ENCODE peak calls at places on chromosomes 7 and 10, in four cellular contexts. One of them, this sample, is unnamed.
A peak's percentile ranks its signal among the peaks of the same experiment; 100 is the strongest.

GRCh38 chr10:33410096-33410859 is 75.8 kb upstream of the NRP1 start:
- DNase-seq in SK-N-SH: no peak
- DNase-seq in GM12878: no peak
- DNase-seq in K562: no peak
- DNase-seq in this sample: no peak

GRCh38 chr7:105003275-105003674 is 10.7 kb upstream of the KMT2E start:
- DNase-seq in SK-N-SH: no peak
- DNase-seq in GM12878: no peak
- DNase-seq in K562: no peak
- DNase-seq in this sample: no peak

GRCh38 chr10:8403711-8404371 is 349.4 kb downstream of the GATA3 start:
- DNase-seq in SK-N-SH: no peak
- DNase-seq in GM12878: no peak
- DNase-seq in K562: no peak
- DNase-seq in this sample: peak; percentile 61

GRCh38 chr7:13109201-13109600 is 421.8 kb downstream of the ARL4A start:
- DNase-seq in SK-N-SH: no peak
- DNase-seq in GM12878: no peak
- DNase-seq in K562: no peak
- DNase-seq in this sample: no peak

GRCh38 chr10:70684374-70684773 is 12.1 kb downstream of the ADAMTS14 start:
- DNase-seq in SK-N-SH: no peak
- DNase-seq in GM12878: no peak
- DNase-seq in K562: no peak
- DNase-seq in this sample: no peak

GRCh38 chr10:27482984-27483956 is 20.8 kb upstream of the RAB18 start:
- DNase-seq in SK-N-SH: no peak
- DNase-seq in GM12878: no peak
- DNase-seq in K562: no peak
- DNase-seq in this sample: no peak

GRCh38 chr7:117808273-117808868 is 64.9 kb downstream of the CTTNBP2 start:
- DNase-seq in SK-N-SH: no peak
- DNase-seq in GM12878: no peak
- DNase-seq in K562: no peak
- DNase-seq in this sample: peak; percentile 32

GRCh38 chr10:52185256-52185655 is 128.8 kb upstream of the DKK1 start:
- DNase-seq in SK-N-SH: no peak
- DNase-seq in GM12878: no peak
- DNase-seq in K562: no peak
- DNase-seq in this sample: no peak

GRCh38 chr7:140231779-140232491 is 55.2 kb upstream of the KDM7A start:
- DNase-seq in SK-N-SH: no peak
- DNase-seq in GM12878: no peak
- DNase-seq in K562: no peak
- DNase-seq in this sample: no peak

GRCh38 chr10:132418520-132419416 is 21.8 kb downstream of the PWWP2B start:
- DNase-seq in SK-N-SH: peak; percentile 49
- DNase-seq in GM12878: no peak
- DNase-seq in K562: no peak
- DNase-seq in this sample: peak; percentile 83

GRCh38 chr10:75718996-75719395 is 287.6 kb downstream of the LRMDA start:
- DNase-seq in SK-N-SH: no peak
- DNase-seq in GM12878: no peak
- DNase-seq in K562: no peak
- DNase-seq in this sample: no peak

GRCh38 chr7:101924171-101924570 is 106.7 kb downstream of the CUX1 start:
- DNase-seq in SK-N-SH: no peak
- DNase-seq in GM12878: no peak
- DNase-seq in K562: no peak
- DNase-seq in this sample: no peak

GRCh38 chr7:87448427-87448826 is 27.1 kb downstream of the ABCB4 start:
- DNase-seq in SK-N-SH: peak; percentile 30
- DNase-seq in GM12878: no peak
- DNase-seq in K562: no peak
- DNase-seq in this sample: no peak

GRCh38 chr10:108180883-108181282 is 1016.4 kb upstream of the SORCS1 start:
- DNase-seq in SK-N-SH: no peak
- DNase-seq in GM12878: no peak
- DNase-seq in K562: no peak
- DNase-seq in this sample: no peak

GRCh38 chr7:25389489-25390106 is 161.3 kb upstream of the NPVF start:
- DNase-seq in SK-N-SH: peak; percentile 68
- DNase-seq in GM12878: peak; percentile 2
- DNase-seq in K562: peak; percentile 24
- DNase-seq in this sample: no peak

GRCh38 chr7:69781412-69781846 is 183.2 kb downstream of the AUTS2 start:
- DNase-seq in SK-N-SH: no peak
- DNase-seq in GM12878: no peak
- DNase-seq in K562: no peak
- DNase-seq in this sample: no peak

GRCh38 chr10:116687633-116688032 is 54.7 kb downstream of the HSPA12A start:
- DNase-seq in SK-N-SH: no peak
- DNase-seq in GM12878: no peak
- DNase-seq in K562: no peak
- DNase-seq in this sample: no peak

GRCh38 chr10:61617180-61617579 is 45.5 kb upstream of the CABCOCO1 start:
- DNase-seq in SK-N-SH: no peak
- DNase-seq in GM12878: no peak
- DNase-seq in K562: no peak
- DNase-seq in this sample: no peak

GRCh38 chr10:133201948-133202725 is 27.9 kb upstream of the UTF1 start:
- DNase-seq in SK-N-SH: no peak
- DNase-seq in GM12878: no peak
- DNase-seq in K562: no peak
- DNase-seq in this sample: no peak

GRCh38 chr10:75276029-75276872 is 40.5 kb upstream of the COMTD1 start:
- DNase-seq in SK-N-SH: no peak
- DNase-seq in GM12878: no peak
- DNase-seq in K562: peak; percentile 54
- DNase-seq in this sample: peak; percentile 27

GRCh38 chr7:112873831-112874553 is 83.8 kb upstream of the TMEM168 start:
- DNase-seq in SK-N-SH: no peak
- DNase-seq in GM12878: peak; percentile 4
- DNase-seq in K562: no peak
- DNase-seq in this sample: no peak

GRCh38 chr7:151845412-151846205 is 31.3 kb downstream of the PRKAG2 start:
- DNase-seq in SK-N-SH: no peak
- DNase-seq in GM12878: no peak
- DNase-seq in K562: no peak
- DNase-seq in this sample: no peak

GRCh38 chr7:151843181-151843580 is 33.7 kb downstream of the PRKAG2 start:
- DNase-seq in SK-N-SH: no peak
- DNase-seq in GM12878: no peak
- DNase-seq in K562: no peak
- DNase-seq in this sample: no peak

GRCh38 chr7:151844828-151845200 is 32.1 kb downstream of the PRKAG2 start:
- DNase-seq in SK-N-SH: no peak
- DNase-seq in GM12878: no peak
- DNase-seq in K562: no peak
- DNase-seq in this sample: no peak

GRCh38 chr7:151847136-151847535 is 29.8 kb downstream of the PRKAG2 start:
- DNase-seq in SK-N-SH: no peak
- DNase-seq in GM12878: no peak
- DNase-seq in K562: no peak
- DNase-seq in this sample: no peak

DNA sequence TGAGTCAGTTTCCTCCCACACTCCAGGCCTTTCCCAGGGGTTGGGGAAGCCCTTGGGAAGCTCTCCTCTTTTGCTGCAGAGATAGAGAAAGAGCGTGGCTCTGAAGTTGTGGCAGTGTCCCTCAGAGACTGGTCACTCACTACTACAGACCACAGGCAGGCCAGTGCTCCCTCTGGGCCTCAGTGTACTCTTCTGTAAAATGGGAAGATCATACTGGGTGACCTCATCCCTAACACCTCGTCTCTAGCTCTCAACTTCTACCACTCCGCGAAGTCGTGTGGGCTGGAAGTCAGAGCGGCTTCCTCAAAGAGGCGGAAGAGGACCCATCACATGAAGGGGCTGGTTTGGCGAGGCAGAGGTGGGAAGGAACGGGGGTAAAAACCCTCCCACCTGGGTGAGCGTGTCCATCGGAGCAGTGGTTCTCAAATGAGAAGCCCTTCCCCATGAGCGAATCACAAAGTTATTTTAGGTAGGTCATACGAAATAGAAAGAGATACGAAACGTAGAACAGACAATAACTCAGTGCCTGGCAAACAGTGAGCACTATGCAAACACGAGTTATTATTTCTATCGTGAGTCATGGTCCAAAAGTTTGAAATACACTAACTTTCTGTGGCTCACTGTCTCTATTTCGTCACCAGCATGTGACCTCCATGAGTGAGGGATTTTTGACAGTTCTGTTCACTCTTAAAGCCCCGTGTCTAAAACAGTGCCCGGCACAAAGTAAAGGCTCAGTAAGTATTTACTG is 32.7 kb downstream of the PRKAG2 start:
- DNase-seq in SK-N-SH: no peak
- DNase-seq in GM12878: no peak
- DNase-seq in K562: no peak
- DNase-seq in this sample: no peak
- TF ChIP-seq USF2 in SK-N-SH: no peak
- TF ChIP-seq USF2 in GM12878: no peak
- TF ChIP-seq USF2 in K562: no peak
- TF ChIP-seq USF2 in this sample: no peak

GRCh38 chr7:42880392-42880791 is 31.5 kb downstream of the C7orf25 start:
- DNase-seq in SK-N-SH: no peak
- DNase-seq in GM12878: no peak
- DNase-seq in K562: no peak
- DNase-seq in this sample: no peak

GRCh38 chr7:42877852-42878251 is 34.0 kb downstream of the C7orf25 start:
- DNase-seq in SK-N-SH: no peak
- DNase-seq in GM12878: no peak
- DNase-seq in K562: no peak
- DNase-seq in this sample: no peak

GRCh38 chr7:42878303-42878702 is 33.6 kb downstream of the C7orf25 start:
- DNase-seq in SK-N-SH: no peak
- DNase-seq in GM12878: no peak
- DNase-seq in K562: no peak
- DNase-seq in this sample: no peak

DNA sequence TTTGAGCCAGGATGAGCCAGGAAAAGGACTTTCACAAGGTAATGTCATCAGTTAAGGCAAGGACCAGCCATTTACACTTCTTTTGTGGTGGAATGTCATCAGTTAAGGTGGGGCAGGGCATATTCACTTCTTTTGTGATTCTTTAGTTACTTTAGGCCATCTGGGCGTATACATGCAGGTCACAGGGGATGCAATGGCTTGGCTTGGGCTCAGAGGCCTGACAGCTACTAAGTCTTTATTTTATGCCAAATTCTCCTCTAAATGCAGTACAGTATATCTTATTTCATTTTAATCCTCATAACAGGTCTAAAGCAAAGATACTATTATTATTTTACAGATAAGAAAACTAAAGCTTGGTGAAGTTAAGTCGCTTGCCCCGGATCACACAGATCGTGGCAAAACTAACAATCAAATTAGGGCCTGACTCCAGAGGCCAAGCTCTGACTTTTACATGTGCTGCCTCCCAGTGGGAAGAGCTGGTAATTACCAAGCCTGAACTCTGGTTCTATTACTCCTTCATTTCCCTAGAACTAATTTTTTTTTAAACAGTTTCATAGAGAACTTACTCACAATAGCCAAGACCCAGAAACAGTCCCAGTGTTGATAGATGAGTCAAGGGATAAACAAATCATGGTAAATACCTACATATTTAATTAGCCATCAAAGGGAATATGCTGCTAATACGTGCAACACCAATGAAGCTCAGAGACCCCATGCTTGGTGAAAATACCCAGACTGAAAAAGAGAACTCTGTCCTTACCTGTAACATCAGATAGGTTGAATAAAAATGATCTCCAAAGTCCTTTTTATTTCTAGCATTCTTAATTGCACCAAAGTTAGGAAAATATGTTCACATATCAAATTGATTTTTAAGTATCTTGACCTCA is 35.4 kb downstream of the C7orf25 start:
- DNase-seq in SK-N-SH: peak; percentile 73
- DNase-seq in GM12878: no peak
- DNase-seq in K562: peak; percentile 64
- DNase-seq in this sample: peak; percentile 74
- TF ChIP-seq USF1 in SK-N-SH: no peak
- TF ChIP-seq USF1 in GM12878: no peak
- TF ChIP-seq USF1 in K562: no peak
- TF ChIP-seq USF1 in this sample: no peak

GRCh38 chr7:116583653-116584052 is 58.8 kb downstream of the CAV1 start:
- DNase-seq in SK-N-SH: no peak
- DNase-seq in GM12878: peak; percentile 75
- DNase-seq in K562: no peak
- DNase-seq in this sample: no peak

GRCh38 chr7:116582806-116583444 is 58.1 kb downstream of the CAV1 start:
- DNase-seq in SK-N-SH: no peak
- DNase-seq in GM12878: no peak
- DNase-seq in K562: no peak
- DNase-seq in this sample: no peak

GRCh38 chr7:116579835-116580234 is 55.0 kb downstream of the CAV1 start:
- DNase-seq in SK-N-SH: no peak
- DNase-seq in GM12878: no peak
- DNase-seq in K562: no peak
- DNase-seq in this sample: no peak

GRCh38 chr7:116584721-116585120 is 59.9 kb downstream of the CAV1 start:
- DNase-seq in SK-N-SH: no peak
- DNase-seq in GM12878: no peak
- DNase-seq in K562: no peak
- DNase-seq in this sample: no peak

DNA sequence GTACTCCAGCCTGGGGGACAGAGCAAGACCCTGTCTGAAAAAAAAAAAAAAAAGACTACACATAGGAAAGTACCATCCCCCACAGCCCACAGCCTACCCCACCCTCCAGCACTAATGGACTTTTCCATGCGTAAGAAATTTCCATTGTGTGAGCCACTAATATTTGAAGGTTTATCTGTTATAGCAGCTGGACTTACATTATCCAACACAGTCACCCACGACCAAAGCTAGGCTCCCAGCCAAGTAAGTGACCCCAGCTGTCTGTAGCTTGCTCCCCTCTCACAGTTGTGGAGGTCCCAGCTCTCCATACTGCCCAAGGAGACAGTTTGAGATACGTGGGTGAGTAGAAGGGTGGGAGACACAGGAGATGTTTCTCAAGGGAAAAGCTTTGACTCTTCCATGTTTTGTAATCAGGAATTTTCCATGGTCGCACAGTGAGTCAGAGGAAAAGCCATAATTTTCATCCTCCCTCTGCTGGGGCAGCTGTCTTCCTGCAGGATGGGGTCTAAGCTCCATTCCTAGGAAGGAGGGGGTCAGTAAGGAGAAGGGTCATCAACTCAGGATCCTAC is 57.4 kb downstream of the CAV1 start:
- DNase-seq in SK-N-SH: no peak
- DNase-seq in GM12878: no peak
- DNase-seq in K562: no peak
- DNase-seq in this sample: no peak
- TF ChIP-seq USF2 in SK-N-SH: no peak
- TF ChIP-seq USF2 in GM12878: no peak
- TF ChIP-seq USF2 in K562: no peak
- TF ChIP-seq USF2 in this sample: no peak

GRCh38 chr7:157780721-157781120 is 443.9 kb downstream of the DNAJB6 start:
- DNase-seq in SK-N-SH: no peak
- DNase-seq in GM12878: no peak
- DNase-seq in K562: no peak
- DNase-seq in this sample: no peak
- TF ChIP-seq USF1 in SK-N-SH: no peak
- TF ChIP-seq USF1 in GM12878: no peak
- TF ChIP-seq USF1 in K562: no peak
- TF ChIP-seq USF1 in this sample: no peak